ENCODE peak calls at places on chromosomes 6 and 20, in eight cellular contexts. One of them, this sample, is unnamed.

GRCh38 chr20:52236292-52236691 is 44.7 kb upstream of the ZFP64 start:
- DNase-seq in spleen: no peak
- DNase-seq in epithelial cell of esophagus: no peak
- DNase-seq in mammary epithelial cell: no peak
- DNase-seq in WERI-Rb-1: no peak
- DNase-seq in tibial nerve: no peak
- DNase-seq in dorsolateral prefrontal cortex: no peak
- DNase-seq in heart right ventricle: no peak
- DNase-seq in this sample: no peak

GRCh38 chr20:32482251-32483220 is 102.6 kb downstream of the NOL4L start:
- DNase-seq in spleen: peak
- DNase-seq in epithelial cell of esophagus: peak
- DNase-seq in mammary epithelial cell: peak
- DNase-seq in dorsolateral prefrontal cortex: no peak
- DNase-seq in heart right ventricle: peak
- DNase-seq in WERI-Rb-1: peak
- DNase-seq in tibial nerve: no peak
- DNase-seq in this sample: no peak

GRCh38 chr6:167855825-167856425 is 29.2 kb downstream of the AFDN start:
- DNase-seq in spleen: no peak
- DNase-seq in WERI-Rb-1: no peak
- DNase-seq in mammary epithelial cell: peak
- DNase-seq in tibial nerve: no peak
- DNase-seq in epithelial cell of esophagus: peak
- DNase-seq in dorsolateral prefrontal cortex: no peak
- DNase-seq in heart right ventricle: no peak
- DNase-seq in this sample: peak

GRCh38 chr6:16157909-16158308 is 29.0 kb downstream of the MYLIP start:
- DNase-seq in epithelial cell of esophagus: no peak
- DNase-seq in heart right ventricle: no peak
- DNase-seq in dorsolateral prefrontal cortex: no peak
- DNase-seq in spleen: no peak
- DNase-seq in WERI-Rb-1: peak
- DNase-seq in tibial nerve: no peak
- DNase-seq in mammary epithelial cell: no peak
- DNase-seq in this sample: no peak

GRCh38 chr6:55980627-55981211 is 105.3 kb upstream of the BMP5 start:
- DNase-seq in dorsolateral prefrontal cortex: no peak
- DNase-seq in heart right ventricle: no peak
- DNase-seq in epithelial cell of esophagus: peak
- DNase-seq in tibial nerve: no peak
- DNase-seq in WERI-Rb-1: peak
- DNase-seq in mammary epithelial cell: peak
- DNase-seq in spleen: no peak
- DNase-seq in this sample: peak

GRCh38 chr6:106158816-106159215 is 72.7 kb downstream of the PRDM1 start:
- DNase-seq in heart right ventricle: no peak
- DNase-seq in tibial nerve: no peak
- DNase-seq in mammary epithelial cell: no peak
- DNase-seq in dorsolateral prefrontal cortex: no peak
- DNase-seq in spleen: no peak
- DNase-seq in WERI-Rb-1: no peak
- DNase-seq in epithelial cell of esophagus: no peak
- DNase-seq in this sample: peak

GRCh38 chr6:160431231-160431630 is 83.1 kb downstream of the SLC22A3 start:
- DNase-seq in dorsolateral prefrontal cortex: no peak
- DNase-seq in spleen: no peak
- DNase-seq in WERI-Rb-1: no peak
- DNase-seq in mammary epithelial cell: no peak
- DNase-seq in epithelial cell of esophagus: peak
- DNase-seq in heart right ventricle: peak
- DNase-seq in tibial nerve: no peak
- DNase-seq in this sample: peak

GRCh38 chr6:89311530-89311852 is 3.6 kb downstream of the GABRR2 start:
- DNase-seq in dorsolateral prefrontal cortex: no peak
- DNase-seq in WERI-Rb-1: no peak
- DNase-seq in spleen: no peak
- DNase-seq in heart right ventricle: no peak
- DNase-seq in epithelial cell of esophagus: no peak
- DNase-seq in mammary epithelial cell: no peak
- DNase-seq in tibial nerve: no peak
- DNase-seq in this sample: no peak

GRCh38 chr20:59776059-59776603 is 157.3 kb downstream of the SYCP2 start:
- DNase-seq in spleen: no peak
- DNase-seq in mammary epithelial cell: no peak
- DNase-seq in epithelial cell of esophagus: no peak
- DNase-seq in WERI-Rb-1: no peak
- DNase-seq in heart right ventricle: no peak
- DNase-seq in tibial nerve: no peak
- DNase-seq in dorsolateral prefrontal cortex: no peak
- DNase-seq in this sample: no peak

GRCh38 chr20:44809380-44810060 is 826 bp downstream of the RIMS4 start:
- DNase-seq in epithelial cell of esophagus: no peak
- DNase-seq in tibial nerve: no peak
- DNase-seq in spleen: no peak
- DNase-seq in WERI-Rb-1: no peak
- DNase-seq in mammary epithelial cell: no peak
- DNase-seq in dorsolateral prefrontal cortex: no peak
- DNase-seq in heart right ventricle: no peak
- DNase-seq in this sample: no peak

GRCh38 chr6:157789861-157790260 is 33.2 kb upstream of the SNX9 start:
- DNase-seq in dorsolateral prefrontal cortex: no peak
- DNase-seq in mammary epithelial cell: no peak
- DNase-seq in epithelial cell of esophagus: no peak
- DNase-seq in tibial nerve: no peak
- DNase-seq in heart right ventricle: no peak
- DNase-seq in spleen: no peak
- DNase-seq in WERI-Rb-1: peak
- DNase-seq in this sample: no peak

GRCh38 chr6:110415297-110415916 is at the start of gene DDO:
- DNase-seq in spleen: peak
- DNase-seq in epithelial cell of esophagus: no peak
- DNase-seq in heart right ventricle: peak
- DNase-seq in mammary epithelial cell: peak
- DNase-seq in dorsolateral prefrontal cortex: peak
- DNase-seq in WERI-Rb-1: no peak
- DNase-seq in tibial nerve: no peak
- DNase-seq in this sample: peak

GRCh38 chr6:25219581-25220249 is 59.5 kb upstream of the CARMIL1 start:
- DNase-seq in epithelial cell of esophagus: peak
- DNase-seq in heart right ventricle: no peak
- DNase-seq in dorsolateral prefrontal cortex: no peak
- DNase-seq in WERI-Rb-1: no peak
- DNase-seq in mammary epithelial cell: peak
- DNase-seq in tibial nerve: no peak
- DNase-seq in spleen: no peak
- DNase-seq in this sample: no peak

GRCh38 chr20:41960166-41960565 is 342.0 kb upstream of the CHD6 start:
- DNase-seq in dorsolateral prefrontal cortex: no peak
- DNase-seq in epithelial cell of esophagus: no peak
- DNase-seq in tibial nerve: no peak
- DNase-seq in heart right ventricle: no peak
- DNase-seq in spleen: no peak
- DNase-seq in WERI-Rb-1: no peak
- DNase-seq in mammary epithelial cell: no peak
- DNase-seq in this sample: no peak

GRCh38 chr6:22043284-22043962 is 253.4 kb downstream of the PRL start:
- DNase-seq in spleen: no peak
- DNase-seq in tibial nerve: no peak
- DNase-seq in epithelial cell of esophagus: no peak
- DNase-seq in dorsolateral prefrontal cortex: no peak
- DNase-seq in heart right ventricle: peak
- DNase-seq in mammary epithelial cell: peak
- DNase-seq in WERI-Rb-1: peak
- DNase-seq in this sample: no peak

GRCh38 chr6:35088281-35089215 is 52.6 kb downstream of the TCP11 start:
- DNase-seq in mammary epithelial cell: no peak
- DNase-seq in spleen: peak
- DNase-seq in epithelial cell of esophagus: no peak
- DNase-seq in WERI-Rb-1: peak
- DNase-seq in dorsolateral prefrontal cortex: peak
- DNase-seq in heart right ventricle: no peak
- DNase-seq in tibial nerve: no peak
- DNase-seq in this sample: no peak

GRCh38 chr20:51696304-51697118 is 71.7 kb downstream of the ATP9A start:
- DNase-seq in epithelial cell of esophagus: no peak
- DNase-seq in dorsolateral prefrontal cortex: no peak
- DNase-seq in heart right ventricle: no peak
- DNase-seq in mammary epithelial cell: no peak
- DNase-seq in tibial nerve: no peak
- DNase-seq in WERI-Rb-1: peak
- DNase-seq in spleen: no peak
- DNase-seq in this sample: peak

GRCh38 chr6:17423018-17423417 is 29.6 kb downstream of the CAP2 start:
- DNase-seq in mammary epithelial cell: no peak
- DNase-seq in dorsolateral prefrontal cortex: no peak
- DNase-seq in heart right ventricle: no peak
- DNase-seq in epithelial cell of esophagus: no peak
- DNase-seq in spleen: no peak
- DNase-seq in WERI-Rb-1: no peak
- DNase-seq in tibial nerve: no peak
- DNase-seq in this sample: peak

GRCh38 chr20:43949741-43950618 is 35.3 kb downstream of the TOX2 start:
- DNase-seq in spleen: peak
- DNase-seq in mammary epithelial cell: no peak
- DNase-seq in tibial nerve: no peak
- DNase-seq in dorsolateral prefrontal cortex: no peak
- DNase-seq in epithelial cell of esophagus: no peak
- DNase-seq in WERI-Rb-1: no peak
- DNase-seq in heart right ventricle: peak
- DNase-seq in this sample: no peak

GRCh38 chr6:109373333-109373732 is 8.9 kb downstream of the CD164 start:
- DNase-seq in epithelial cell of esophagus: no peak
- DNase-seq in spleen: no peak
- DNase-seq in tibial nerve: no peak
- DNase-seq in heart right ventricle: no peak
- DNase-seq in mammary epithelial cell: no peak
- DNase-seq in dorsolateral prefrontal cortex: no peak
- DNase-seq in WERI-Rb-1: no peak
- DNase-seq in this sample: no peak
- H3K4me3 ChIP-seq in epithelial cell of esophagus: no peak
- H3K4me3 ChIP-seq in spleen: no peak
- H3K4me3 ChIP-seq in tibial nerve: no peak
- H3K4me3 ChIP-seq in heart right ventricle: no peak
- H3K4me3 ChIP-seq in mammary epithelial cell: no peak
- H3K4me3 ChIP-seq in dorsolateral prefrontal cortex: no peak
- H3K4me3 ChIP-seq in WERI-Rb-1: no peak
- H3K4me3 ChIP-seq in this sample: no peak

GRCh38 chr6:101224751-101225150 is 168.8 kb upstream of the GRIK2 start:
- DNase-seq in tibial nerve: no peak
- DNase-seq in dorsolateral prefrontal cortex: no peak
- DNase-seq in epithelial cell of esophagus: no peak
- DNase-seq in heart right ventricle: no peak
- DNase-seq in spleen: no peak
- DNase-seq in WERI-Rb-1: no peak
- DNase-seq in mammary epithelial cell: no peak
- DNase-seq in this sample: no peak

GRCh38 chr6:101231606-101232235 is 161.8 kb upstream of the GRIK2 start:
- DNase-seq in mammary epithelial cell: peak
- DNase-seq in tibial nerve: no peak
- DNase-seq in dorsolateral prefrontal cortex: no peak
- DNase-seq in heart right ventricle: no peak
- DNase-seq in epithelial cell of esophagus: peak
- DNase-seq in WERI-Rb-1: no peak
- DNase-seq in spleen: no peak
- DNase-seq in this sample: no peak

GRCh38 chr6:101230866-101231265 is 162.6 kb upstream of the GRIK2 start:
- DNase-seq in mammary epithelial cell: no peak
- DNase-seq in tibial nerve: no peak
- DNase-seq in heart right ventricle: no peak
- DNase-seq in WERI-Rb-1: no peak
- DNase-seq in epithelial cell of esophagus: no peak
- DNase-seq in spleen: peak
- DNase-seq in dorsolateral prefrontal cortex: no peak
- DNase-seq in this sample: no peak

DNA sequence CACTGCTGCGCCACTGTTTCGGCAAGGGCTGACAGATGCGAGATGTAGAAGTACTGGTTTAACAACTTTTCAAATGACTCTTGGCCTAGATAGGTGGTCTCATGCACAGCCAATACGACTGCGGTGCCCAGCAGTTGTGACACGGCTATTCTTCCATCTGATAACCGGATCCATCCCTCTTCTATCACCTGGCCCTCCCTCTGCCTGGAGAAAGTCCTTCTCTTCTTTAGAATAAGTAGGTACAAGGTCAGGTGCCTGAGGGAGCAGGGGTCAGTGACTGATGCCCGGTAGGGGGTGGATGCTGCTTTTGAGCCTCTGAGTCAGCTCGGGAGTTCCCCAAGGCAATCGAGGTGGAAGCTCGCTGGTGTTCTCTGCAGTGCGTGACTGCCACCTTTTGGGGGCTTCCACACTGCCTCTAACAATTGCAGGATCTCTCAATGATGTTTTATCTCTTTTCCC is 166.8 kb upstream of the GRIK2 start:
- DNase-seq in epithelial cell of esophagus: peak
- DNase-seq in heart right ventricle: no peak
- DNase-seq in spleen: peak
- DNase-seq in tibial nerve: no peak
- DNase-seq in mammary epithelial cell: peak
- DNase-seq in dorsolateral prefrontal cortex: no peak
- DNase-seq in WERI-Rb-1: peak
- DNase-seq in this sample: peak
- TF ChIP-seq CTCF in epithelial cell of esophagus: peak
- TF ChIP-seq CTCF in heart right ventricle: peak
- TF ChIP-seq CTCF in spleen: no peak
- TF ChIP-seq CTCF in tibial nerve: no peak
- TF ChIP-seq CTCF in mammary epithelial cell: peak
- TF ChIP-seq CTCF in dorsolateral prefrontal cortex: no peak
- TF ChIP-seq CTCF in WERI-Rb-1: peak
- TF ChIP-seq CTCF in this sample: peak

DNA sequence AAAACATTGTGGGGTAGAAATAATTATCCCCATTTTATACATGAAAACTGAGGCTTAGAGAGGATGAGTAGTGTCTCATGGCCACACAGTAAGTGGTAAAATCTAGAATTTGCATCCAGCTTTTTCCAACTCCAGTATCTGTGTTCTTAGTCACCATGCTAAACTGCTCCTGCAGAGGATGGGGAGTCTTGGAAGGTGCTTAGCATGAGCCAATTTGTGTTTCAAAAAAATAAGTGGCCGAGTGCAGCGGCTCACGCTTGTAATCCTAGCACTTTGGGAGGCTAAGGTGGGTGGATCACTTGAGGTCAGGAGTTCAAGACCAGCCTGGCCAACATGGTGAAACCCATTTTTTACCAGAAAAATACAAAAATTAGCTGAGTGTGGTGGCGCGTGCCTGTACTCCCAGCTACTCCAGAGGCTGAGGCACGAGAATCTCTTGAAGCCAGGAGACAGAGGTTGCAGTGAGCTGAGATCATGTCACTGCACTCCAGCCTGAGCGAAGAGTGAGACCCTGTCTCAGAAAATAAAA is 2.4 kb downstream of the C6orf89 start:
- DNase-seq in dorsolateral prefrontal cortex: no peak
- DNase-seq in tibial nerve: no peak
- DNase-seq in WERI-Rb-1: no peak
- DNase-seq in mammary epithelial cell: no peak
- DNase-seq in epithelial cell of esophagus: no peak
- DNase-seq in spleen: no peak
- DNase-seq in heart right ventricle: no peak
- DNase-seq in this sample: no peak
- H3K4me3 ChIP-seq in dorsolateral prefrontal cortex: no peak
- H3K4me3 ChIP-seq in tibial nerve: no peak
- H3K4me3 ChIP-seq in WERI-Rb-1: no peak
- H3K4me3 ChIP-seq in mammary epithelial cell: no peak
- H3K4me3 ChIP-seq in epithelial cell of esophagus: no peak
- H3K4me3 ChIP-seq in spleen: no peak
- H3K4me3 ChIP-seq in heart right ventricle: no peak
- H3K4me3 ChIP-seq in this sample: no peak

GRCh38 chr6:111738631-111739030 is 133.0 kb upstream of the TRAF3IP2 start:
- DNase-seq in tibial nerve: no peak
- DNase-seq in mammary epithelial cell: no peak
- DNase-seq in dorsolateral prefrontal cortex: no peak
- DNase-seq in epithelial cell of esophagus: no peak
- DNase-seq in WERI-Rb-1: no peak
- DNase-seq in spleen: no peak
- DNase-seq in heart right ventricle: no peak
- DNase-seq in this sample: no peak
- TF ChIP-seq CTCF in tibial nerve: no peak
- TF ChIP-seq CTCF in mammary epithelial cell: no peak
- TF ChIP-seq CTCF in dorsolateral prefrontal cortex: no peak
- TF ChIP-seq CTCF in epithelial cell of esophagus: no peak
- TF ChIP-seq CTCF in WERI-Rb-1: no peak
- TF ChIP-seq CTCF in spleen: no peak
- TF ChIP-seq CTCF in heart right ventricle: no peak
- TF ChIP-seq CTCF in this sample: no peak